ENCODE peak calls at places on chromosomes 3 and 15, in five cellular contexts. Q is fibroblast of mammary gland, V is upper lobe of right lung, B is HFFc6, G is AG09319. E is an unnamed sample.

GRCh38 chr15:57485869-57486268 is 105.8 kb upstream of the MYZAP start:
- DNase-seq in Q (peak), V (peak), B (peak), G (no peak), E (peak)

GRCh38 chr3:55481067-55481917 is 5.8 kb downstream of the WNT5A start:
- DNase-seq in Q (peak), V (peak), B (peak), G (peak), E (peak)

GRCh38 chr3:4245671-4246070 is 57.5 kb upstream of the SETMAR start:
- DNase-seq in Q (no peak), V (no peak), B (no peak), G (no peak), E (no peak)

GRCh38 chr3:123421353-123422174 is 27.3 kb downstream of the ADCY5 start:
- DNase-seq in Q (peak), V (no peak), B (no peak), G (no peak), E (no peak)

GRCh38 chr3:153311531-153311930 is 149.5 kb downstream of the RAP2B start:
- DNase-seq in Q (no peak), V (no peak), B (no peak), G (no peak), E (peak)

GRCh38 chr3:100047455-100048141 is 66.7 kb downstream of the FILIP1L start:
- DNase-seq in Q (peak), V (no peak), B (peak), G (no peak), E (peak)

GRCh38 chr3:166013073-166013679 is 176.0 kb upstream of the BCHE start:
- DNase-seq in Q (peak), V (no peak), B (peak), G (no peak), E (peak)

GRCh38 chr3:106251160-106251892 is 382.5 kb upstream of the CBLB start:
- DNase-seq in Q (peak), V (no peak), B (no peak), G (no peak), E (no peak)

GRCh38 chr3:69451594-69451993 is 65.7 kb upstream of the FRMD4B start:
- DNase-seq in Q (no peak), V (no peak), B (no peak), G (no peak), E (no peak)

GRCh38 chr3:52046914-52047239 is 9.5 kb downstream of the DUSP7 start:
- DNase-seq in Q (no peak), V (no peak), B (no peak), G (no peak), E (no peak)

GRCh38 chr15:84741151-84741550 is 7.2 kb upstream of the ZNF592 start:
- DNase-seq in Q (no peak), V (no peak), B (no peak), G (no peak), E (no peak)

GRCh38 chr3:71585126-71585525 is 1.6 kb upstream of the FOXP1 start:
- DNase-seq in Q (no peak), V (no peak), B (no peak), G (no peak), E (no peak)

GRCh38 chr3:45953536-45953935 is 10.3 kb downstream of the CXCR6 start:
- DNase-seq in Q (no peak), V (no peak), B (no peak), G (no peak), E (no peak)

DNA sequence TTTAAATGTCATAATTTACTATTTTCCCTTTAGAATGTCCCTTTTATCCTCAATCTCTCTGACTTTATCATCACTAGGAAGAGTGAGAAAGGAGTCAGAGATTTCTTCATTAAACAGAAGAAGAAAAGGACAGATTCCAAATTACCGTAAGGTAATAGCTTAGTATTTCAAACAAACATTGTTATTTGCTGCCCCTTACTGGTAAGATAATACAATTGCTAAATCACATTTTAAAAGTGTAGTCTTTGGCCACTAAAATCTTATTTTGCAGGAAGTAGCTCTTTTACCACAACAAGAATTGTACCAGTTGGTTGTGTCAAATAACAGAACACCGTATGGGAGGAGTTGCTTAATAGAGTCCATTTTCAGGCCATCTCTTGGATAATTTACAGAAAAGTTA is 53.7 kb downstream of the CGGBP1 start:
- DNase-seq in Q (peak), V (no peak), B (peak), G (no peak), E (peak)
- TF ChIP-seq CTCF in Q (peak), V (peak), B (peak), G (peak), E (peak)

DNA sequence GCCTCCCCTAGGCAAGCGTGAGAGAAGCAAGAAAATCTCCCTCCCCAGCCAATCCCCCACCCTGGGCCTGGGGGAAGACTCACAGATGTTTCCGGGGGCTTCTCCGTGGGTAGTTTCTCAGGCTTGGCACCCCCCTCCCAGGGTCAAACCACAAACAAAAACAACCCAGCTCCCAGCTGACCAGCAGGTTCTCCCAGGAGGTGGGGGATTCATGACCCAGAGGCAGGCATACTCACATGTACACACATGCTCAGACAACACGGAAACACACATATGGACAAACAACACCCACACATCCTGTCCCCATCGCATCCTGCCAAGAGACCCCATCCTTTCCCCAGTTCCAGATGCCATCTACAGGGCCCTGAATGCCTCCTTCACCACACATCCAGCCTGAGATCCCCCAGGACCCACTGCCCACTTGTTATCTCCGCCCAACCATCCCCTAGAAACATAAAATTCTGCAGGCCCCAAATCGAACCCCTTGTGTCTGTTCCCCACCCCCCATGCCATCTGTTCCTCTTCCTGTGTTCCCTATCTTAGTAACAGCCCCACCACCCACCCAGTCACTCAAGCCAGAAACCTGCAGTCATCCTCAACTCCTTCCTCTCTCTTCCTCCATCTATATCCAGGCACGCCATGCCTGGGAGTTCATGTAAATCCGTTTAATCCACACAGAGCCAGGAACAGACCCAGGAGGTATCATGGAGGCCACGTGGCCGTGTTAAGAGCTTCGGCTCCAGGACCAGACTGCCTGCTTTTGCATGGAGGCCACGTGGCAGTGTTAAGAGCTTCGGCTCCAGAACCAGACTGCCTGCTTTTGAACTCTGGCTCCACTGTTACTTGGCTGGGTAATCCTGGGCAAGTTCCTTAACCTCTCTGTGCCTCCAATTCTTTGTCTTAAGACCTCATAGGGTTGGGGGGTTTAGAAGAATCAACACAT is 5.0 kb downstream of the CSRNP1 start:
- DNase-seq in Q (peak), V (no peak), B (no peak), G (no peak), E (peak)
- TF ChIP-seq CTCF in Q (no peak), V (no peak), B (no peak), G (no peak), E (no peak)

GRCh38 chr15:50059883-50060282 is 59.1 kb downstream of the ATP8B4 start:
- DNase-seq in Q (no peak), V (no peak), B (no peak), G (no peak), E (no peak)
- TF ChIP-seq CTCF in Q (no peak), V (no peak), B (no peak), G (peak), E (no peak)

DNA sequence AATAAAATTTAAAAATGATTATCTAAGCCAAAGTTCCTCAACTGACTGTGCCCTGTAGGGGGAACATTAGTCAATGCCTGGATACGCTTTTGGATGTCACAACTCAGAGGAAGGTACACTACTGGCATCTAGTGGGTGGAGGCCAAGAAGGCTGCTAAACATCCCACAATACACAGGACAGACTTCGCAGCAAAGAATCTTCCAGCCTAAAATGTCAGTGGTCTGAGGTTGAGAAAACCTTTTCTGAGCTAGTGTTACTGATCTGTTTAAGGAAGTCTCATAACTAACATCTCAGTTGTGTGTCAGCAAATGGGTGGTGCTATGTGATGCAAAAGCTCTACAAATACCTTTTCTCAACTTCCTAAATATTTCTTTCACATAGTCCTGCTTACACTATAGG is 20.9 kb upstream of the LDHAL6B start:
- DNase-seq in Q (no peak), V (no peak), B (no peak), G (no peak), E (no peak)
- TF ChIP-seq CTCF in Q (peak), V (peak), B (peak), G (no peak), E (no peak)

GRCh38 chr15:45393851-45394250 is 15.5 kb upstream of the GATM start:
- DNase-seq in Q (peak), V (no peak), B (peak), G (no peak), E (no peak)
- TF ChIP-seq CTCF in Q (peak), V (no peak), B (peak), G (no peak), E (peak)

GRCh38 chr3:183984749-183985729 is 32.6 kb downstream of the ABCC5 start:
- DNase-seq in Q (no peak), V (no peak), B (no peak), G (no peak), E (no peak)
- TF ChIP-seq CTCF in Q (no peak), V (no peak), B (no peak), G (no peak), E (no peak)

GRCh38 chr3:120659285-120659684 is 22.8 kb downstream of the HGD start:
- DNase-seq in Q (no peak), V (no peak), B (no peak), G (no peak), E (no peak)
- TF ChIP-seq CTCF in Q (no peak), V (no peak), B (no peak), G (no peak), E (no peak)

DNA sequence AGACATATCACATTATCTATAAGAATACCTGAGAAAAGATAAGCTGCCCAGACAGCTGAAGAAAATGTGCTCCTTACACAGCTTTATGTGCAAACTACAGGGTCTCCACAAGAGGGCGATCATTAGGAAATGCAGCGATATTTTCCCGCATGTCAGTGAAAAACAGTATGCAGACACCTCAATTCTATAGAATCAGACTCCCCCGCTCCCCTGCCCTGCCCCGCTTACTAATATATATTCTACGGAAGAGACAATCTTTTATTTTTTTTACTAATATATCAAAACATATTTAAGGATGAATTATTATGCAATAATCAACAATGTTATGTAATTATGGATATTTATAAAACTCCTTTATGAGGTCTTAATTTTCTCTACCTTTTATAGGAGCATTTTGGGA is 681.3 kb downstream of the ROBO1 start:
- DNase-seq in Q (peak), V (no peak), B (peak), G (peak), E (peak)
- TF ChIP-seq CTCF in Q (peak), V (peak), B (peak), G (peak), E (peak)

E was measured in AG10803.